ENCODE peak calls at places on chromosomes 5 and 9, in eight cellular contexts. One of them, this sample, is unnamed.

GRCh38 chr9:17462869-17463464 is 115.9 kb upstream of the SH3GL2 start:
- DNase-seq in mammary epithelial cell: peak
- DNase-seq in CD8-positive, alpha-beta T cell: peak
- DNase-seq in heart right ventricle: no peak
- DNase-seq in PC-9: peak
- DNase-seq in aorta: no peak
- DNase-seq in epithelial cell of esophagus: peak
- DNase-seq in neural progenitor cell: peak
- DNase-seq in this sample: peak

GRCh38 chr9:36136277-36136893 is at the start of gene GLIPR2:
- DNase-seq in mammary epithelial cell: peak
- DNase-seq in epithelial cell of esophagus: peak
- DNase-seq in CD8-positive, alpha-beta T cell: peak
- DNase-seq in PC-9: no peak
- DNase-seq in aorta: peak
- DNase-seq in neural progenitor cell: peak
- DNase-seq in heart right ventricle: peak
- DNase-seq in this sample: peak

GRCh38 chr9:112301420-112301819 is 32.0 kb downstream of the PTBP3 start:
- DNase-seq in neural progenitor cell: no peak
- DNase-seq in PC-9: no peak
- DNase-seq in CD8-positive, alpha-beta T cell: no peak
- DNase-seq in mammary epithelial cell: no peak
- DNase-seq in epithelial cell of esophagus: no peak
- DNase-seq in heart right ventricle: no peak
- DNase-seq in aorta: no peak
- DNase-seq in this sample: no peak

GRCh38 chr5:117731445-117731844 is 1156.8 kb upstream of the SEMA6A start:
- DNase-seq in mammary epithelial cell: no peak
- DNase-seq in CD8-positive, alpha-beta T cell: no peak
- DNase-seq in epithelial cell of esophagus: no peak
- DNase-seq in PC-9: no peak
- DNase-seq in aorta: no peak
- DNase-seq in heart right ventricle: no peak
- DNase-seq in neural progenitor cell: no peak
- DNase-seq in this sample: no peak

GRCh38 chr9:123643518-123643917 is 286.4 kb downstream of the DENND1A start:
- DNase-seq in mammary epithelial cell: no peak
- DNase-seq in epithelial cell of esophagus: peak
- DNase-seq in CD8-positive, alpha-beta T cell: no peak
- DNase-seq in aorta: no peak
- DNase-seq in neural progenitor cell: no peak
- DNase-seq in PC-9: no peak
- DNase-seq in heart right ventricle: no peak
- DNase-seq in this sample: no peak

GRCh38 chr5:56259002-56259511 is 25.9 kb upstream of the ANKRD55 start:
- DNase-seq in PC-9: peak
- DNase-seq in aorta: no peak
- DNase-seq in heart right ventricle: no peak
- DNase-seq in epithelial cell of esophagus: peak
- DNase-seq in mammary epithelial cell: peak
- DNase-seq in CD8-positive, alpha-beta T cell: no peak
- DNase-seq in neural progenitor cell: no peak
- DNase-seq in this sample: peak

GRCh38 chr9:80157561-80157983 is 585.8 kb downstream of the TLE4 start:
- DNase-seq in heart right ventricle: no peak
- DNase-seq in epithelial cell of esophagus: no peak
- DNase-seq in mammary epithelial cell: no peak
- DNase-seq in CD8-positive, alpha-beta T cell: no peak
- DNase-seq in aorta: no peak
- DNase-seq in neural progenitor cell: no peak
- DNase-seq in PC-9: no peak
- DNase-seq in this sample: no peak

GRCh38 chr5:143837306-143837848 is 25.4 kb downstream of the HMHB1 start:
- DNase-seq in heart right ventricle: no peak
- DNase-seq in mammary epithelial cell: no peak
- DNase-seq in neural progenitor cell: no peak
- DNase-seq in aorta: no peak
- DNase-seq in PC-9: no peak
- DNase-seq in CD8-positive, alpha-beta T cell: no peak
- DNase-seq in epithelial cell of esophagus: no peak
- DNase-seq in this sample: peak

GRCh38 chr9:9100070-9100469 is 1300.5 kb upstream of the DMAC1 start:
- DNase-seq in aorta: no peak
- DNase-seq in CD8-positive, alpha-beta T cell: no peak
- DNase-seq in heart right ventricle: no peak
- DNase-seq in mammary epithelial cell: no peak
- DNase-seq in neural progenitor cell: no peak
- DNase-seq in epithelial cell of esophagus: no peak
- DNase-seq in PC-9: no peak
- DNase-seq in this sample: no peak

GRCh38 chr5:54477941-54478478 is 22.5 kb downstream of the HSPB3 start:
- DNase-seq in CD8-positive, alpha-beta T cell: no peak
- DNase-seq in mammary epithelial cell: no peak
- DNase-seq in heart right ventricle: no peak
- DNase-seq in PC-9: no peak
- DNase-seq in neural progenitor cell: no peak
- DNase-seq in aorta: no peak
- DNase-seq in epithelial cell of esophagus: no peak
- DNase-seq in this sample: no peak

GRCh38 chr9:19495186-19496028 is 86.6 kb downstream of the ACER2 start:
- DNase-seq in mammary epithelial cell: no peak
- DNase-seq in aorta: no peak
- DNase-seq in epithelial cell of esophagus: no peak
- DNase-seq in PC-9: no peak
- DNase-seq in CD8-positive, alpha-beta T cell: no peak
- DNase-seq in heart right ventricle: no peak
- DNase-seq in neural progenitor cell: no peak
- DNase-seq in this sample: no peak

GRCh38 chr5:93621340-93621872 is 38.4 kb downstream of the NR2F1 start:
- DNase-seq in heart right ventricle: peak
- DNase-seq in epithelial cell of esophagus: peak
- DNase-seq in aorta: peak
- DNase-seq in PC-9: peak
- DNase-seq in neural progenitor cell: peak
- DNase-seq in CD8-positive, alpha-beta T cell: no peak
- DNase-seq in mammary epithelial cell: peak
- DNase-seq in this sample: peak

GRCh38 chr5:172443441-172444109 is 10.8 kb downstream of the SH3PXD2B start:
- DNase-seq in PC-9: peak
- DNase-seq in neural progenitor cell: no peak
- DNase-seq in aorta: peak
- DNase-seq in epithelial cell of esophagus: peak
- DNase-seq in CD8-positive, alpha-beta T cell: no peak
- DNase-seq in mammary epithelial cell: peak
- DNase-seq in heart right ventricle: peak
- DNase-seq in this sample: peak

GRCh38 chr5:157479166-157479565 is 19.2 kb downstream of the NIPAL4 start:
- DNase-seq in neural progenitor cell: no peak
- DNase-seq in mammary epithelial cell: peak
- DNase-seq in PC-9: peak
- DNase-seq in CD8-positive, alpha-beta T cell: no peak
- DNase-seq in aorta: no peak
- DNase-seq in epithelial cell of esophagus: peak
- DNase-seq in heart right ventricle: no peak
- DNase-seq in this sample: no peak

GRCh38 chr5:150623878-150624216 is 16.6 kb upstream of the SYNPO start:
- DNase-seq in aorta: no peak
- DNase-seq in CD8-positive, alpha-beta T cell: no peak
- DNase-seq in epithelial cell of esophagus: no peak
- DNase-seq in heart right ventricle: no peak
- DNase-seq in PC-9: no peak
- DNase-seq in neural progenitor cell: no peak
- DNase-seq in mammary epithelial cell: no peak
- DNase-seq in this sample: no peak

DNA sequence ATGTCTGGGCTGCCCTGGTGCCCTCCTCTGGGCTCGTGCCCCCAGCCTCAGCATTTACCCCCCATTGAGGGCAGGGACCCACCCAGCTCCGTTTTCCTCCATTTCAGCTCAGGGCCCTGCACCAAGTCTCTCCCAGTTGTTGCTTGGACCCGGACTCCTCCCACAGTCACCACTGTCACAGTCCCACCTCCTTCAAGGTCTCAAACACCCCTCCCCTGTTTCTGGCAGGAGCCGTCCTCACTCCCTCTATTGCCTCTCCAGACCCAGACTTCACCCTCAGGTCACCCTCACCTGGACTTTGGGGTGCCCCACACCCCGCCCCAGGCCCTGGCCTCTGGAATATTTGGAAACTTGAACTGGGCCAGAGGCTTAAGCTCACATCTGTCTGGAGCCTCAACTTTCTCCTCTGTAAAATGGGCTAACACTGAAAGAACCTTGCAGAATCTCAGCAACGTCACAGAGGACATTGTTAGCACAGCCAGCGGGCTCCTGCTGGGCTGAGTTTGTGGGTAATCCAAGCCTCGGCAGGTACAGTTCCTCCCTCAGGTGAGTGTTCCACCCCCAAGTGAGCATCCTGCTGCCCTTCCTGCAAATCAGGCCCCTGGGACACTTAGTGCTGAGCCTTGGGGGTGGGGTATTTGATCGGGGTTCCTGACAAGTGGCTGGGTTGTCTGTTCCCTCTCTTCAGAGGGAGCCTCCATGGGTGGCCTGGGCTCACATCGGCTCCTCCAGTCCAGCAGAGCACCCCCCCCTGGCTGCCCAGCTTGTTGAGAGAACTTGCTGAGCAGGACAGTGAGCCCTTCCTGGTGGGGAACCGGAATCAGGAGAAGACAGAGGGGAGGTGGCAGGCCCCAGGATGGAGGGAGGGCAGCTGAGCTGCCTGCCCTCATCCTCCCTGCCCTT is 130.1 kb downstream of the C9orf50 start:
- DNase-seq in epithelial cell of esophagus: no peak
- DNase-seq in aorta: no peak
- DNase-seq in heart right ventricle: peak
- DNase-seq in neural progenitor cell: no peak
- DNase-seq in mammary epithelial cell: no peak
- DNase-seq in PC-9: no peak
- DNase-seq in CD8-positive, alpha-beta T cell: no peak
- DNase-seq in this sample: no peak
- H3K4me3 ChIP-seq in epithelial cell of esophagus: no peak
- H3K4me3 ChIP-seq in aorta: no peak
- H3K4me3 ChIP-seq in heart right ventricle: no peak
- H3K4me3 ChIP-seq in neural progenitor cell: no peak
- H3K4me3 ChIP-seq in mammary epithelial cell: no peak
- H3K4me3 ChIP-seq in PC-9: peak
- H3K4me3 ChIP-seq in CD8-positive, alpha-beta T cell: no peak
- H3K4me3 ChIP-seq in this sample: peak

DNA sequence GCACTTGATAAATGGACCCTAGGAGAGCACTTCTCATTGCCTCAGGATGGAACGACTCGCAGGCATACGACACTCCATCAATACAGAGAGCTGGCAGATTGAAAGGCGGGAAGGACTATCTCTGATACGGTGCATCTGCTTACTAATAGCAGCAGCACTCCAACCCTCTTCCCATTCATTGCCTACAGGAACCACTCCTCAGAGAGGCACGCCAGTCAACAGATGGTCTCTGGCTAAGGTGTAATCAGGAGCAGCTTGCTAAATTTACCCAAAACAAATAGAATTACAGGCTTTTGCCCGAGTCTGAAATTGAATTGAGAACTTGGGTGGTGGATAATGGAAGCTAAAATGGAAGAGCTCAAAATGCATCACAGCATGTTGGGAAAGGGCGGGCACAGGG is 168.0 kb downstream of the EFNA5 start:
- DNase-seq in neural progenitor cell: no peak
- DNase-seq in aorta: no peak
- DNase-seq in PC-9: no peak
- DNase-seq in heart right ventricle: no peak
- DNase-seq in CD8-positive, alpha-beta T cell: no peak
- DNase-seq in epithelial cell of esophagus: no peak
- DNase-seq in mammary epithelial cell: no peak
- DNase-seq in this sample: no peak
- H3K4me3 ChIP-seq in neural progenitor cell: no peak
- H3K4me3 ChIP-seq in aorta: no peak
- H3K4me3 ChIP-seq in PC-9: no peak
- H3K4me3 ChIP-seq in heart right ventricle: no peak
- H3K4me3 ChIP-seq in CD8-positive, alpha-beta T cell: no peak
- H3K4me3 ChIP-seq in epithelial cell of esophagus: no peak
- H3K4me3 ChIP-seq in mammary epithelial cell: no peak
- H3K4me3 ChIP-seq in this sample: no peak

GRCh38 chr5:99010294-99010693 is 81.5 kb upstream of the CHD1 start:
- DNase-seq in CD8-positive, alpha-beta T cell: no peak
- DNase-seq in PC-9: no peak
- DNase-seq in mammary epithelial cell: no peak
- DNase-seq in heart right ventricle: no peak
- DNase-seq in neural progenitor cell: no peak
- DNase-seq in epithelial cell of esophagus: no peak
- DNase-seq in aorta: no peak
- DNase-seq in this sample: no peak
- H3K4me3 ChIP-seq in CD8-positive, alpha-beta T cell: no peak
- H3K4me3 ChIP-seq in PC-9: no peak
- H3K4me3 ChIP-seq in mammary epithelial cell: no peak
- H3K4me3 ChIP-seq in heart right ventricle: no peak
- H3K4me3 ChIP-seq in neural progenitor cell: no peak
- H3K4me3 ChIP-seq in epithelial cell of esophagus: no peak
- H3K4me3 ChIP-seq in aorta: no peak
- H3K4me3 ChIP-seq in this sample: no peak

GRCh38 chr9:74948897-74949296 is 3.8 kb downstream of the C9orf40 start:
- DNase-seq in epithelial cell of esophagus: peak
- DNase-seq in PC-9: no peak
- DNase-seq in aorta: no peak
- DNase-seq in CD8-positive, alpha-beta T cell: no peak
- DNase-seq in mammary epithelial cell: no peak
- DNase-seq in neural progenitor cell: no peak
- DNase-seq in heart right ventricle: no peak
- DNase-seq in this sample: no peak

GRCh38 chr9:74951107-74951720 is 1.5 kb downstream of the C9orf40 start:
- DNase-seq in aorta: no peak
- DNase-seq in neural progenitor cell: no peak
- DNase-seq in heart right ventricle: no peak
- DNase-seq in PC-9: no peak
- DNase-seq in epithelial cell of esophagus: no peak
- DNase-seq in CD8-positive, alpha-beta T cell: no peak
- DNase-seq in mammary epithelial cell: peak
- DNase-seq in this sample: no peak

GRCh38 chr9:74951725-74952151 is 974 bp downstream of the C9orf40 start:
- DNase-seq in PC-9: no peak
- DNase-seq in CD8-positive, alpha-beta T cell: peak
- DNase-seq in aorta: peak
- DNase-seq in heart right ventricle: peak
- DNase-seq in neural progenitor cell: peak
- DNase-seq in mammary epithelial cell: peak
- DNase-seq in epithelial cell of esophagus: peak
- DNase-seq in this sample: peak

GRCh38 chr9:74949859-74950258 is 2.9 kb downstream of the C9orf40 start:
- DNase-seq in CD8-positive, alpha-beta T cell: no peak
- DNase-seq in aorta: no peak
- DNase-seq in neural progenitor cell: peak
- DNase-seq in heart right ventricle: no peak
- DNase-seq in epithelial cell of esophagus: no peak
- DNase-seq in PC-9: no peak
- DNase-seq in mammary epithelial cell: no peak
- DNase-seq in this sample: no peak

DNA sequence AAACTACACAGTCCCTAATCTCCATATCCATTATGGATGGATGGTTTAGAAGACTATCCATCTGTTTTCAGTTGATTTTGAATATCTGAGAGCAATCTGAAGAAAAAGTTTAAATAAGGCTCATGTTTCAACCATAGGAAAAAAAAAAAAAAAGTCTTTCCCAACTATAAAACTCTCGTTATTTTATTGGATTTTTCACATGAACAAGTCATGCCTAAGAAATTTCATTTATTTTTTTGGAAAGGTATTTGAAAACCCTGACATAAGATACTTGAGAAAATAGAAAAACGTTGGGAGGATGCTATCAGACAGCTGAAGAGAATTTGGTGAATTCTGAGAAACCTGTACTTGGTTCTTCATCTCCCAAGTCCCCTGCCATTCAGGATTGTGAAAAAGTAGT is 2.3 kb downstream of the C9orf40 start:
- DNase-seq in CD8-positive, alpha-beta T cell: no peak
- DNase-seq in heart right ventricle: no peak
- DNase-seq in aorta: no peak
- DNase-seq in mammary epithelial cell: no peak
- DNase-seq in neural progenitor cell: no peak
- DNase-seq in PC-9: no peak
- DNase-seq in epithelial cell of esophagus: no peak
- DNase-seq in this sample: no peak
- H3K4me3 ChIP-seq in CD8-positive, alpha-beta T cell: no peak
- H3K4me3 ChIP-seq in heart right ventricle: no peak
- H3K4me3 ChIP-seq in aorta: no peak
- H3K4me3 ChIP-seq in mammary epithelial cell: no peak
- H3K4me3 ChIP-seq in neural progenitor cell: no peak
- H3K4me3 ChIP-seq in PC-9: no peak
- H3K4me3 ChIP-seq in epithelial cell of esophagus: no peak
- H3K4me3 ChIP-seq in this sample: no peak